ENCODE peak calls at places on chromosomes 6 and 20, in seven cellular contexts. Z, N, K, G, Y, I and S are unnamed samples.

GRCh38 chr6:55841341-55841740 is 34.0 kb downstream of the BMP5 start:
- DNase-seq in I (no peak), N (peak; percentile 29), Z (no peak), Y (no peak), G (no peak), K (no peak), S (no peak)

GRCh38 chr6:101402618-101403002 is 9.1 kb downstream of the GRIK2 start:
- DNase-seq in Z (no peak), N (no peak), K (no peak), Y (no peak), I (no peak), G (peak; percentile 44), S (no peak)

GRCh38 chr6:122322824-122323223 is 76.6 kb upstream of the HSF2 start:
- DNase-seq in I (no peak), N (peak; percentile 14), G (no peak), Y (no peak), Z (no peak), K (no peak), S (no peak)

GRCh38 chr6:104332407-104332806 is 527.3 kb downstream of the HACE1 start:
- DNase-seq in Z (no peak), K (no peak), G (no peak), N (no peak), Y (no peak), I (no peak), S (no peak)

GRCh38 chr20:41032243-41032642 is 3.6 kb downstream of the TOP1 start:
- DNase-seq in N (peak; percentile 29), Z (no peak), G (no peak), Y (no peak), I (no peak), K (no peak), S (no peak)

GRCh38 chr6:18302561-18303439 is 38.5 kb upstream of the DEK start:
- DNase-seq in Z (no peak), I (no peak), K (no peak), Y (no peak), N (no peak), G (no peak), S (no peak)

GRCh38 chr6:31952140-31952805 is 6.4 kb downstream of the CFB start:
- DNase-seq in Z (no peak), Y (no peak), G (no peak), K (no peak), I (peak; percentile 61), N (peak; percentile 32), S (peak; percentile 85)

GRCh38 chr20:56179051-56179450 is 69.5 kb upstream of the MC3R start:
- DNase-seq in I (no peak), G (no peak), Z (no peak), K (no peak), Y (no peak), N (no peak), S (no peak)

GRCh38 chr6:72828904-72829303 is 207.0 kb downstream of the KCNQ5 start:
- DNase-seq in Z (no peak), G (no peak), K (no peak), Y (no peak), N (no peak), I (no peak), S (no peak)

GRCh38 chr20:33685328-33686007 is 717 bp downstream of the E2F1 start:
- DNase-seq in Z (no peak), I (peak; percentile 72), N (peak; percentile 8), K (no peak), G (peak; percentile 77), Y (peak; percentile 44), S (no peak)

GRCh38 chr20:5674176-5674660 is 76.0 kb upstream of the SHLD1 start:
- DNase-seq in K (no peak), G (no peak), Z (no peak), Y (no peak), N (peak; percentile 99), I (no peak), S (no peak)

GRCh38 chr6:1771324-1771723 is 161.6 kb downstream of the FOXC1 start:
- DNase-seq in K (no peak), I (no peak), N (peak; percentile 90), Y (no peak), G (no peak), Z (no peak), S (no peak)

GRCh38 chr6:157518399-157519250 is 137.6 kb downstream of the ZDHHC14 start:
- DNase-seq in N (no peak), I (no peak), Z (no peak), Y (no peak), G (no peak), K (no peak), S (no peak)

GRCh38 chr6:1615651-1616420 is 6.1 kb downstream of the FOXC1 start:
- DNase-seq in I (no peak), G (no peak), K (no peak), Z (peak; percentile 74), Y (no peak), N (no peak), S (no peak)

GRCh38 chr20:63222541-63222940 is 6.6 kb upstream of the YTHDF1 start:
- DNase-seq in G (peak; percentile 35), Z (no peak), I (no peak), Y (no peak), K (no peak), N (no peak), S (no peak)

GRCh38 chr6:63307581-63308246 is 12.1 kb downstream of the LGSN start:
- DNase-seq in N (peak; percentile 52), G (no peak), I (no peak), Y (no peak), K (peak; percentile 51), Z (no peak), S (no peak)

GRCh38 chr6:154399097-154399496 is 42.5 kb upstream of the IPCEF1 start:
- DNase-seq in Z (no peak), Y (no peak), K (no peak), N (peak; percentile 60), G (no peak), I (no peak), S (no peak)

GRCh38 chr20:47875302-47876025 is 90.2 kb upstream of the SULF2 start:
- DNase-seq in I (no peak), Z (no peak), Y (no peak), G (no peak), N (no peak), K (no peak), S (no peak)

GRCh38 chr6:158654498-158654897 is 4.6 kb downstream of the SYTL3 start:
- DNase-seq in N (no peak), I (peak; percentile 67), K (no peak), Z (peak; percentile 77), Y (no peak), G (peak; percentile 73), S (peak; percentile 56)

GRCh38 chr6:7901780-7902179 is 8.8 kb downstream of the TXNDC5 start:
- DNase-seq in Z (no peak), Y (no peak), I (no peak), G (no peak), K (no peak), N (no peak), S (no peak)

GRCh38 chr6:7900621-7901020 is 10.0 kb downstream of the TXNDC5 start:
- DNase-seq in G (no peak), I (no peak), Y (no peak), Z (no peak), N (no peak), K (no peak), S (no peak)

GRCh38 chr6:7899046-7899888 is 11.3 kb downstream of the TXNDC5 start:
- DNase-seq in G (no peak), K (no peak), Z (no peak), N (no peak), Y (no peak), I (peak; percentile 38), S (no peak)

GRCh38 chr6:7901056-7901455 is 9.5 kb downstream of the TXNDC5 start:
- DNase-seq in Y (no peak), Z (no peak), G (peak; percentile 77), I (peak; percentile 67), N (no peak), K (no peak), S (peak; percentile 39)

GRCh38 chr6:7899889-7900213 is 10.7 kb downstream of the TXNDC5 start:
- DNase-seq in N (no peak), I (no peak), K (no peak), Z (no peak), G (no peak), Y (no peak), S (no peak)
- H3K36me3 ChIP-seq in N (peaks cover 28% of the 10 kb centered on the region), I (peaks cover 32% of the 10 kb centered on the region), K (peaks cover 50% of the 10 kb centered on the region), Z (peaks cover 94% of the 10 kb centered on the region), G (no peaks in the 10 kb centered on the region), Y (peaks cover 64% of the 10 kb centered on the region), S (peaks cover 32% of the 10 kb centered on the region)

DNA sequence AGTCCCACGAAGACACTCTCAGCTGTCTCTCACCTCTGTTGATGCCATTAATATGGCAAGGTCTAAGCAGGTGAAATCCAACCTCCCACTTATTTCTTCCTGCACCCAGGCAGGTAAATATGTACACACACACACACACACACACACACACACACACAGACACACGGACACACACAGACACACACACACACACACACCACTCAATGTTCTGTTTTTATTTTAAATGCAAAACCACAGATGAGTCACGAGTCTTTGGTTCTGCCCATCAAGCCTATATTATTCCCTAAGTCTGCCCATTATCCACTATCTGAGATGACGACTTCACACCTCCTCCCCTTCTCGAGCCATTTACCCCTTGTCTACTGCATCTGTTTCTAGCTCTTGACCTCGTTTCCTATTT is 344.7 kb downstream of the CDH26 start:
- DNase-seq in N (peak; percentile 15), Z (no peak), G (no peak), I (no peak), Y (no peak), K (no peak), S (no peak)
- H3K36me3 ChIP-seq in N (no peaks in the 10 kb centered on the region), Z (no peaks in the 10 kb centered on the region), G (no peaks in the 10 kb centered on the region), I (no peaks in the 10 kb centered on the region), Y (no peaks in the 10 kb centered on the region), K (no peaks in the 10 kb centered on the region), S (no peaks in the 10 kb centered on the region)

GRCh38 chr6:89842228-89842627 is 12.5 kb downstream of the CASP8AP2 start:
- DNase-seq in G (no peak), K (no peak), Z (no peak), I (no peak), Y (no peak), N (peak; percentile 17), S (no peak)

GRCh38 chr6:89834884-89835792 is 5.5 kb downstream of the CASP8AP2 start:
- DNase-seq in N (no peak), I (no peak), K (no peak), Y (no peak), G (no peak), Z (no peak), S (no peak)

GRCh38 chr6:89840538-89840937 is 10.9 kb downstream of the CASP8AP2 start:
- DNase-seq in K (no peak), I (no peak), Z (no peak), G (no peak), Y (no peak), N (no peak), S (no peak)

DNA sequence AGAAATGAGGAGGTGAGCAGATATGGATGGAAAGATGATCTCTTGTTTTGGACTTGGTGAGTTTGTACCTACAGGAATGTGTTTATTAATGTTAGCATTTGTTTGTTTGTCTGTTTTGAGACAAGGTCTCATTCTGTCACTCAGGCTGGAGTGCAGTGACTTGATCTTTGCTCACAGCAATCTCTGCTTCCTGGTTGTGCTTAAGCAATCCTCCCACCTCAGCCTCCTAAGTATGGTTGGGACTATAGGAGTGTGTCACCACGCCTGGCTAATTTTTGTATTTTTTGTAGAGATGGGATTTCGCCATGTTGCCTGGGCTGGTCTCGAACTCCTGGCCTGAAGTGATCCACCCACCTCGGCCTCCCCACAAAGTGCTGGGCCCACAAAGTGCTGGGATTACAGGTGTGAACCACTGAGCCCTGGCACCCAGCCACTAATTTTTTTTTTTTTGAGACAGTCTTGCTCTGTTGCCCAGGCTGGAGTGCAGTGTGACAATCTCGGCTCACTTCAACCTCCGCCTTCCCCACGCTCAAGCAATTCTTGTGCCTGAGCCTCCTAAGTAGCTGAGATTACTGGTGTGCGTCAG is 7.0 kb downstream of the CASP8AP2 start:
- DNase-seq in K (no peak), Y (no peak), G (no peak), I (no peak), Z (no peak), N (no peak), S (no peak)
- H3K36me3 ChIP-seq in K (no peaks in the 10 kb centered on the region), Y (peaks cover 14% of the 10 kb centered on the region), G (no peaks in the 10 kb centered on the region), I (no peaks in the 10 kb centered on the region), Z (peaks cover 43% of the 10 kb centered on the region), N (peaks cover 4% of the 10 kb centered on the region), S (no peaks in the 10 kb centered on the region)

GRCh38 chr20:36248836-36249235 is 12.6 kb downstream of the AAR2 start:
- DNase-seq in Y (no peak), K (no peak), G (no peak), N (no peak), Z (no peak), I (no peak), S (no peak)
- H3K36me3 ChIP-seq in Y (peaks cover 88% of the 10 kb centered on the region), K (peaks cover 20% of the 10 kb centered on the region), G (peaks cover 12% of the 10 kb centered on the region), N (peaks cover 8% of the 10 kb centered on the region), Z (peaks cover 93% of the 10 kb centered on the region), I (peaks cover 38% of the 10 kb centered on the region), S (no peaks in the 10 kb centered on the region)